ENCODE peak calls at places on chromosome 1, in six cellular contexts. O is choroid plexus epithelial cell, F is astrocyte of the spinal cord, C is esophagus squamous epithelium, S is fibroblast of mammary gland, H is cardiac muscle cell. T is an unnamed sample.

GRCh38 chr1:2267862-2268261 is 39.7 kb downstream of the SKI start:
- DNase-seq in S (no peak), H (no peak), C (no peak), F (no peak), O (no peak), T (no peak)

GRCh38 chr1:17637055-17637454 is 97.6 kb downstream of the ARHGEF10L start:
- DNase-seq in O (no peak), C (no peak), F (no peak), H (no peak), S (no peak), T (no peak)

GRCh38 chr1:180094705-180095280 is 59.9 kb upstream of the QSOX1 start:
- DNase-seq in S (no peak), H (no peak), O (no peak), C (no peak), F (no peak), T (peak; percentile 27)

GRCh38 chr1:101013776-101014175 is 11.8 kb downstream of the DPH5 start:
- DNase-seq in S (no peak), F (no peak), C (no peak), H (no peak), O (no peak), T (no peak)

GRCh38 chr1:4711191-4711915 is 56.9 kb downstream of the AJAP1 start:
- DNase-seq in O (no peak), F (no peak), H (no peak), S (no peak), C (no peak), T (no peak)

GRCh38 chr1:230157409-230158390 is 90.7 kb downstream of the GALNT2 start:
- DNase-seq in C (no peak), S (no peak), O (peak; percentile 45), H (no peak), F (peak; percentile 18), T (peak; percentile 40)

GRCh38 chr1:19710825-19711611 is 46.3 kb downstream of the HTR6 start:
- DNase-seq in O (no peak), S (no peak), C (no peak), H (peak; percentile 8), F (no peak), T (no peak)

GRCh38 chr1:161089251-161089924 is at the start of gene NECTIN4:
- DNase-seq in S (no peak), O (no peak), C (no peak), F (no peak), H (no peak), T (no peak)

GRCh38 chr1:206590025-206590834 is 22.0 kb downstream of the EIF2D start:
- DNase-seq in C (no peak), O (peak; percentile 51), S (peak; percentile 91), F (peak; percentile 78), H (peak; percentile 34), T (peak; percentile 66)

GRCh38 chr1:199020904-199021303 is 382.1 kb downstream of the PTPRC start:
- DNase-seq in O (no peak), C (no peak), S (no peak), H (no peak), F (no peak), T (no peak)

GRCh38 chr1:21292503-21292990 is 2.3 kb upstream of the ECE1 start:
- DNase-seq in O (no peak), F (no peak), S (no peak), C (no peak), H (no peak), T (peak; percentile 55)
- H3K4me3 ChIP-seq in O (no peak overlapping the region), F (no peak overlapping the region), S (no peak overlapping the region), C (no peak overlapping the region), H (no peak overlapping the region), T (no peak overlapping the region)

GRCh38 chr1:156119503-156120209 is 5.1 kb downstream of the LMNA start:
- DNase-seq in S (peak; percentile 85), H (no peak), O (peak; percentile 72), C (no peak), F (peak; percentile 84), T (peak; percentile 82)
- H3K4me3 ChIP-seq in S (peak overlapping the region; percentile 99), H (no peak overlapping the region), O (no peak overlapping the region), C (no peak overlapping the region), F (peak overlapping the region; percentile 17), T (peak overlapping the region; percentile 25)

GRCh38 chr1:155085504-155086181 is 7.0 kb downstream of the EFNA3 start:
- DNase-seq in O (no peak), H (peak; percentile 41), C (peak; percentile 40), S (peak; percentile 47), F (no peak), T (no peak)

GRCh38 chr1:155084722-155085503 is 6.3 kb downstream of the EFNA3 start:
- DNase-seq in F (peak; percentile 95), O (peak; percentile 96), H (peak; percentile 97), C (peak; percentile 69), S (peak; percentile 88), T (peak; percentile 94)

GRCh38 chr1:155083865-155084721 is 5.5 kb downstream of the EFNA3 start:
- DNase-seq in S (peak; percentile 59), C (no peak), F (no peak), H (peak; percentile 39), O (no peak), T (peak; percentile 23)

GRCh38 chr1:155086856-155087535 is 8.4 kb downstream of the EFNA3 start:
- DNase-seq in F (no peak), O (no peak), C (no peak), S (no peak), H (no peak), T (no peak)

GRCh38 chr1:155086182-155086741 is 7.6 kb downstream of the EFNA3 start:
- DNase-seq in H (peak; percentile 59), S (no peak), F (no peak), O (peak; percentile 47), C (no peak), T (peak; percentile 41)
- H3K4me3 ChIP-seq in H (peak overlapping the region; percentile 74), S (no peak overlapping the region), F (no peak overlapping the region), O (no peak overlapping the region), C (no peak overlapping the region), T (no peak overlapping the region)

GRCh38 chr1:178371999-178372398 is 124.8 kb downstream of the CLEC20A start:
- DNase-seq in S (no peak), C (no peak), F (peak; percentile 13), O (peak; percentile 27), H (no peak), T (no peak)
- H3K4me3 ChIP-seq in S (peak overlapping the region; percentile 35), C (no peak overlapping the region), F (peak overlapping the region; percentile 42), O (peak overlapping the region; percentile 53), H (peak overlapping the region; percentile 21), T (peak overlapping the region; percentile 49)

GRCh38 chr1:246318622-246319021 is 188.5 kb downstream of the SMYD3 start:
- DNase-seq in H (no peak), F (no peak), O (no peak), C (no peak), S (no peak), T (no peak)

GRCh38 chr1:246319111-246319510 is 188.0 kb downstream of the SMYD3 start:
- DNase-seq in C (no peak), O (no peak), S (no peak), F (no peak), H (no peak), T (no peak)

GRCh38 chr1:246317291-246317690 is 189.8 kb downstream of the SMYD3 start:
- DNase-seq in S (no peak), H (no peak), O (no peak), F (no peak), C (no peak), T (no peak)

GRCh38 chr1:246317723-246318359 is 189.2 kb downstream of the SMYD3 start:
- DNase-seq in F (peak; percentile 45), C (no peak), H (no peak), O (peak; percentile 34), S (peak; percentile 73), T (peak; percentile 53)

GRCh38 chr1:246320286-246320685 is 186.8 kb downstream of the SMYD3 start:
- DNase-seq in F (no peak), O (peak; percentile 56), S (peak; percentile 16), C (no peak), H (peak; percentile 61), T (no peak)
- H3K4me3 ChIP-seq in F (no peak overlapping the region), O (no peak overlapping the region), S (no peak overlapping the region), C (no peak overlapping the region), H (no peak overlapping the region), T (no peak overlapping the region)

DNA sequence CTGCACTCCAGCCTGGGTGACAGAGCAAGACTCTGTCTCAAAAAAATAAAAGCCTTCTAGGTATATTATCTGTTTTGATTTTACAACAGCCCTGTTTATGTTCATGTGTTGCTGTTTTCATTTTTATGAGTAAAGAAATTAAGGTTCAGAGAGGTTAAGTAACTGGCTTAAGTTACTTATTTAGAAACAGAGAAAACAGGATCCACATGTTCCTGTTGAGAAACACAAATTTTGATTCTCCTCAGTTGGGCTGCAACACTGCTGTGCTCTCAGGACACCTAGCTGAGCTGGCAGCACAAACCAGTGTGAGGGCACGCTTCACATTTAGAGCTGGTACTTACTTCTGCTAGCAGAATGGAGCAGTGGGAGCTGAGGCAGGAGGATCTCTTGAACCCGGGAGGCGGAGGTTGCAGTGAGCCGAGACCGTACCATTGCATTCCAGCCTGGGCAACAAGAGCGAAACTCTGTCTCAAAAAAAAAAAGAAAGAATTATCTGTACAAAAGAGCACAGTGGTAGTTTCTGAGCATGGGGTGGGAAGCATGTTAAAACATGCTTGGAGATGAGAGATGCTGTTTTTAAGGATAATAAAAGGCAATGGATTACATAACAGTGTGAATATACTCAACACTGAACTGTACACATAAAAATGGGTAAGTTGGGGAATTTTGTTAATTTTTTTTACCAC is 2.4 kb downstream of the SPRTN start:
- DNase-seq in O (no peak), H (no peak), F (no peak), C (no peak), S (no peak), T (peak; percentile 73)
- H3K4me3 ChIP-seq in O (no peak overlapping the region), H (no peak overlapping the region), F (no peak overlapping the region), C (peak overlapping the region; percentile 84), S (no peak overlapping the region), T (no peak overlapping the region)

GRCh38 chr1:183883629-183884028 is 78.7 kb downstream of the RGL1 start:
- DNase-seq in C (no peak), H (no peak), S (no peak), F (no peak), O (no peak), T (no peak)
- H3K4me3 ChIP-seq in C (no peak overlapping the region), H (no peak overlapping the region), S (no peak overlapping the region), F (no peak overlapping the region), O (no peak overlapping the region), T (no peak overlapping the region)

DNA sequence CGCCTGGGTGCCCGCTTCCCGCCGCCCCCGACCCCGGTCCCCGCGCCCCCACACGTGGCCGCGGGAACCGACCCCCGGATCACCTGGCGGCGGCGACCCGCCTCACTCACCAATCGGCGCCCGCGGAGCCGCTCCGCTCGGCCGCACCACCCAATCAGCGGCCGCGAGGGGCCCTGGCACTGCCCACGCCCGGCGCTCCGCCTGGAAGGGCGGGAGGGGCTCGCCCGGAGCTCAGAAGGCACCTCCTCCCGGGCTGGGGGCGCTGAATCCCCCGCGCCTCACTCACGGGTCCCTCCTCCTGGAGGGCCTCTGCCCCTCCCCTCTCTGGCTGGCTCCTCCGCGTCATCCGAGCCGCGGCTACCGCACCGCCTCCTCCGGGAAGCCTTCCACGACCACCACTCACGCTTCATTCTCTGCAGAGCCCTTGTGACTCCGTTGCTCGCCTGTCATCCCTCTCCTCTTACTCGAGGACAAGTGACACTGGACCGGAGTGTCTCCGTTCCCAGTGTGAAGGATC is 374 bp downstream of the SH2D5 start:
- DNase-seq in S (peak; percentile 55), O (peak; percentile 62), F (peak; percentile 56), H (peak; percentile 56), C (no peak), T (peak; percentile 55)
- H3K4me3 ChIP-seq in S (peak overlapping the region; percentile 61), O (peak overlapping the region; percentile 64), F (peak overlapping the region; percentile 52), H (peak overlapping the region; percentile 51), C (peak overlapping the region; percentile 27), T (peak overlapping the region; percentile 62)